ENCODE peak calls at places on chromosomes 6 and 20, in five cellular contexts. M, O, R, D and F are unnamed samples.
A peak's percentile ranks its signal among the peaks of the same experiment; 100 is the strongest.

GRCh38 chr20:38555395-38555794 is 25.6 kb upstream of the ADIG start:
- DNase-seq in M (no peak), O (no peak), R (no peak), D (no peak), F (no peak)

GRCh38 chr6:4936681-4937041 is 67.2 kb downstream of the RPP40 start:
- DNase-seq in M (no peak), O (no peak), R (peak; percentile 30), D (peak; percentile 77), F (no peak)

GRCh38 chr6:14880052-14880451 is 365.8 kb upstream of the JARID2 start:
- DNase-seq in M (no peak), O (no peak), R (no peak), D (no peak), F (no peak)

GRCh38 chr6:139407718-139408222 is 33.3 kb upstream of the CITED2 start:
- DNase-seq in M (peak; percentile 91), O (no peak), R (no peak), D (peak; percentile 88), F (no peak)

GRCh38 chr6:136608991-136609390 is 58.8 kb upstream of the MAP7 start:
- DNase-seq in M (peak; percentile 72), O (no peak), R (no peak), D (peak; percentile 72), F (no peak)

GRCh38 chr6:11428895-11429294 is 108.7 kb upstream of the TMEM170B start:
- DNase-seq in M (no peak), O (no peak), R (no peak), D (peak; percentile 62), F (no peak)

GRCh38 chr20:46207031-46207549 is 89.0 kb downstream of the CD40 start:
- DNase-seq in M (no peak), O (no peak), R (no peak), D (no peak), F (no peak)

GRCh38 chr20:49558826-49559225 is 9.1 kb downstream of the PTGIS start:
- DNase-seq in M (no peak), O (no peak), R (no peak), D (no peak), F (no peak)

GRCh38 chr6:49499623-49500022 is at the start of gene GLYATL3:
- DNase-seq in M (no peak), O (no peak), R (no peak), D (no peak), F (no peak)

GRCh38 chr20:49591217-49591865 is 23.4 kb upstream of the PTGIS start:
- DNase-seq in M (no peak), O (peak; percentile 33), R (no peak), D (peak; percentile 86), F (no peak)

GRCh38 chr6:154991207-154991606 is 3.9 kb upstream of the TIAM2 start:
- DNase-seq in M (no peak), O (no peak), R (no peak), D (no peak), F (no peak)

GRCh38 chr20:62193079-62194025 is 10.5 kb downstream of the MTG2 start:
- DNase-seq in M (no peak), O (no peak), R (no peak), D (no peak), F (no peak)

GRCh38 chr20:10094566-10095173 is 59.9 kb downstream of the ANKEF1 start:
- DNase-seq in M (no peak), O (no peak), R (no peak), D (peak; percentile 26), F (no peak)

GRCh38 chr6:69816569-69816968 is 19.8 kb upstream of the LMBRD1 start:
- DNase-seq in M (no peak), O (no peak), R (no peak), D (no peak), F (no peak)

GRCh38 chr20:25738198-25738597 is 41.5 kb upstream of the ZNF337 start:
- DNase-seq in M (peak; percentile 10), O (no peak), R (no peak), D (no peak), F (no peak)

GRCh38 chr20:35017099-35017835 is 61.6 kb downstream of the MYH7B start:
- DNase-seq in M (no peak), O (no peak), R (no peak), D (no peak), F (no peak)

GRCh38 chr6:31180500-31180899 is 10.0 kb upstream of the POU5F1 start:
- DNase-seq in M (peak; percentile 48), O (peak; percentile 74), R (no peak), D (peak; percentile 88), F (no peak)

GRCh38 chr20:41702647-41703046 is 84.5 kb upstream of the CHD6 start:
- DNase-seq in M (no peak), O (no peak), R (no peak), D (no peak), F (no peak)

GRCh38 chr6:116268589-116269293 is 11.0 kb downstream of the TSPYL1 start:
- DNase-seq in M (peak; percentile 46), O (no peak), R (peak; percentile 77), D (peak; percentile 86), F (no peak)

GRCh38 chr20:38229376-38230252 is 30.9 kb downstream of the KIAA1755 start:
- DNase-seq in M (no peak), O (no peak), R (peak; percentile 2), D (peak; percentile 52), F (no peak)

GRCh38 chr6:99119109-99120031 is 171.6 kb upstream of the FBXL4 start:
- DNase-seq in M (peak; percentile 31), O (peak; percentile 11), R (peak; percentile 76), D (peak; percentile 47), F (no peak)